ENCODE peak calls at places on chromosomes 6 and 20, in seven cellular contexts. W, C, T, R, S, U and Z are unnamed samples.
A peak's percentile ranks its signal among the peaks of the same experiment; 100 is the strongest.

GRCh38 chr6:57242505-57242904 is 20.4 kb upstream of the RAB23 start:
- DNase-seq in S (no peak), C (peak; percentile 40), U (peak; percentile 71), T (no peak), W (peak; percentile 99), R (no peak), Z (no peak)

GRCh38 chr20:25865715-25866656 is 169.3 kb upstream of the ZNF337 start:
- DNase-seq in C (peak; percentile 73), W (peak; percentile 41), U (peak; percentile 82), R (no peak), T (peak; percentile 83), S (no peak), Z (peak; percentile 39)

GRCh38 chr6:37535701-37536461 is 36.2 kb upstream of the CCDC167 start:
- DNase-seq in R (no peak), S (no peak), T (peak; percentile 77), U (no peak), C (no peak), W (no peak), Z (peak; percentile 73)

GRCh38 chr6:105178110-105178509 is 1.7 kb downstream of the POPDC3 start:
- DNase-seq in C (no peak), R (no peak), U (peak; percentile 34), W (peak; percentile 95), S (no peak), T (no peak), Z (no peak)

GRCh38 chr6:22221630-22222029 is 75.2 kb downstream of the PRL start:
- DNase-seq in S (peak; percentile 17), R (no peak), T (no peak), C (no peak), U (no peak), W (no peak), Z (no peak)

GRCh38 chr6:122622404-122622938 is 12.3 kb downstream of the PKIB start:
- DNase-seq in S (no peak), U (no peak), C (no peak), T (no peak), W (no peak), R (no peak), Z (no peak)

GRCh38 chr6:157300006-157300405 is 23.3 kb downstream of the TMEM242 start:
- DNase-seq in S (no peak), U (no peak), R (no peak), T (no peak), C (no peak), W (no peak), Z (no peak)

GRCh38 chr6:119037941-119038623 is 40.4 kb downstream of the FAM184A start:
- DNase-seq in R (no peak), U (no peak), C (no peak), W (no peak), S (no peak), T (no peak), Z (peak; percentile 60)

GRCh38 chr6:139533573-139534471 is 159.4 kb upstream of the CITED2 start:
- DNase-seq in S (no peak), W (peak; percentile 83), T (no peak), R (no peak), C (no peak), U (peak; percentile 36), Z (peak; percentile 83)

GRCh38 chr6:156487877-156488276 is 289.3 kb upstream of the ARID1B start:
- DNase-seq in R (no peak), W (no peak), T (no peak), U (no peak), C (no peak), S (no peak), Z (no peak)

DNA sequence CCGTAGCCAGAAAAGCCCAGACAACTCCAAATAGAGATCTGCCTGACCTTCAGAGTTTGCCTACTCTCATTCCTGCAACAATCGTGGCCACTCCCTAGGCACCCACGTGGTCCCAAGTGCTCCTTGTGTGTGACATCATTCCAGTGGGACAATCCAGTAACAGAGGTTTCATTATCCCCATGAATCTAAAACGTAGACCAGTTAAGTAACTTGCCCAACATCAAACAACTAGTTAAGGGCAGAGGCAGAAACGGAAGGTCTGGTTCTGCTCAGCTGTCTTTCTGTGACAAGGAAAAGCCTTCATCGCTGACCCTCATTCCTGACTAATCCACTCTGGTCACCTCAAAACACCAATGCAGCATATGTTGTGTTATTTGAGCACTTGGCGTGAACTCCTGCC is 261.4 kb upstream of the JARID2 start:
- DNase-seq in T (no peak), U (peak; percentile 9), S (no peak), C (peak; percentile 36), R (no peak), W (peak; percentile 31), Z (no peak)
- TF ChIP-seq RFX5 in T (no peak), U (no peak), S (no peak), C (no peak), R (no peak), W (no peak), Z (no peak)

GRCh38 chr6:90413396-90413795 is 116.8 kb upstream of the BACH2 start:
- DNase-seq in S (no peak), U (no peak), W (no peak), C (no peak), R (no peak), T (peak; percentile 36), Z (no peak)

GRCh38 chr6:90413867-90414266 is 117.2 kb upstream of the BACH2 start:
- DNase-seq in T (peak; percentile 73), U (no peak), C (no peak), R (no peak), W (peak; percentile 12), S (no peak), Z (peak; percentile 39)

GRCh38 chr6:90412538-90413369 is 116.1 kb upstream of the BACH2 start:
- DNase-seq in C (no peak), R (no peak), U (no peak), S (no peak), W (no peak), T (no peak), Z (no peak)

GRCh38 chr6:90409700-90410099 is 113.1 kb upstream of the BACH2 start:
- DNase-seq in W (no peak), T (no peak), U (no peak), R (no peak), C (no peak), S (no peak), Z (no peak)

GRCh38 chr6:90411292-90411781 is 114.7 kb upstream of the BACH2 start:
- DNase-seq in S (no peak), C (no peak), W (no peak), R (peak; percentile 59), T (no peak), U (peak; percentile 15), Z (no peak)
- TF ChIP-seq RFX5 in S (no peak), C (no peak), W (no peak), R (no peak), T (no peak), U (no peak), Z (no peak)

GRCh38 chr6:15521516-15521915 is 141.3 kb downstream of the DTNBP1 start:
- DNase-seq in S (no peak), C (no peak), R (no peak), W (no peak), T (no peak), U (no peak), Z (no peak)

GRCh38 chr6:15523679-15524630 is 138.9 kb downstream of the DTNBP1 start:
- DNase-seq in R (no peak), T (no peak), S (no peak), C (no peak), U (no peak), W (no peak), Z (no peak)

GRCh38 chr6:15522026-15522425 is 140.8 kb downstream of the DTNBP1 start:
- DNase-seq in W (no peak), T (no peak), R (no peak), U (no peak), S (no peak), C (no peak), Z (no peak)

GRCh38 chr6:15522856-15523529 is 139.8 kb downstream of the DTNBP1 start:
- DNase-seq in T (no peak), C (no peak), W (no peak), S (no peak), R (no peak), U (no peak), Z (no peak)

GRCh38 chr6:15522427-15522826 is 140.4 kb downstream of the DTNBP1 start:
- DNase-seq in C (no peak), U (no peak), R (no peak), S (no peak), T (no peak), W (no peak), Z (no peak)
- TF ChIP-seq RFX5 in C (no peak), U (no peak), R (no peak), S (no peak), T (no peak), W (no peak), Z (no peak)

GRCh38 chr6:70298070-70298469 is 4.8 kb downstream of the COL9A1 start:
- DNase-seq in C (no peak), T (no peak), U (no peak), S (no peak), R (no peak), W (no peak), Z (no peak)

GRCh38 chr6:70299456-70299855 is 3.4 kb downstream of the COL9A1 start:
- DNase-seq in U (no peak), W (peak; percentile 10), S (no peak), C (no peak), R (no peak), T (no peak), Z (no peak)

GRCh38 chr6:70307008-70307407 is 4.1 kb upstream of the COL9A1 start:
- DNase-seq in R (no peak), U (no peak), S (no peak), T (no peak), W (no peak), C (no peak), Z (peak; percentile 10)

GRCh38 chr6:70304611-70305010 is 1.7 kb upstream of the COL9A1 start:
- DNase-seq in W (no peak), U (no peak), T (no peak), C (no peak), S (no peak), R (no peak), Z (no peak)

GRCh38 chr6:70303034-70303525 is at the start of gene COL9A1:
- DNase-seq in T (no peak), U (no peak), W (no peak), R (no peak), C (no peak), S (no peak), Z (no peak)
- TF ChIP-seq RFX5 in T (no peak), U (no peak), W (no peak), R (no peak), C (no peak), S (no peak), Z (no peak)

GRCh38 chr20:1888796-1889463 is 6.3 kb upstream of the SIRPA start:
- DNase-seq in R (no peak), W (peak; percentile 41), T (no peak), C (peak; percentile 60), U (no peak), S (no peak), Z (no peak)
- TF ChIP-seq RFX5 in R (no peak), W (no peak), T (no peak), C (no peak), U (no peak), S (no peak), Z (no peak)

DNA sequence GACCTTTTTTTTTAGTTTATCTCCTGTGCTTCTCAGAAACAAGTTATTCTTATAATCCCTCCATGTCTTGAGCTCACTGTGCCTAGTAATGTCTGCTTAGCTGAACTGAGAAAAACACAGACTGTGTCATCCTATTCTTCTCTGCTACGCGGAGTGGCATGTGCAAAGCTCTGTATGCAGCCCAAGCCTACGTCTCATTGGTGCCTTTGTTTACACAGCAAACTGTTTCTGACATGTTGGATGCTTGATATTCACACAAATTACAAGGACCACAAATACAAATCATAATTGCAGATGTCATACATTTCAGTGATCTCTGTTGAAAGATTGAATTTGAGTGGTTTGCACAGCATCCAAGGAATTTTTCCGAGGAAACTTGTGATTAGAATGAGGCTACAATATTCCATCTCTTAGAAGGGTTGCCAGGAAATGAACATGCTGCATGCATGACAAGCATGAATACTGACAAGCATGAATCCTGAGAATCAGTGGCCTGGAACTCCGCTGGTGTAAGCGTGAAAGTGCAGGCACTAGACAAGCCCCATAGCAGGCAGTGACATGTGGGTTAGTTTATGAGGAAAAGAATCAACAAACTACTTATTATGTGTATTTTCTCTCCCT is 128.4 kb upstream of the SGK1 start:
- DNase-seq in U (no peak), R (no peak), T (peak; percentile 33), S (no peak), C (no peak), W (peak; percentile 78), Z (no peak)
- TF ChIP-seq RFX5 in U (no peak), R (no peak), T (no peak), S (no peak), C (no peak), W (no peak), Z (no peak)